ENCODE peak calls at places on chromosomes 13 and 19, in five cellular contexts. F, K, T, U and I are unnamed samples.

GRCh38 chr19:7509625-7510024 is 6.3 kb upstream of the ZNF358 start:
- DNase-seq in F (no peak), K (no peak), T (no peak), U (no peak), I (no peak)

GRCh38 chr19:52778811-52779210 is 7.8 kb downstream of the ZNF600 start:
- DNase-seq in F (peak), K (no peak), T (no peak), U (no peak), I (no peak)

GRCh38 chr13:85132986-85133385 is 666.2 kb downstream of the SLITRK6 start:
- DNase-seq in F (no peak), K (no peak), T (no peak), U (no peak), I (no peak)

GRCh38 chr19:6761053-6761676 is 6.1 kb downstream of the SH2D3A start:
- DNase-seq in F (no peak), K (no peak), T (no peak), U (no peak), I (no peak)

GRCh38 chr13:110711778-110712070 is 1.8 kb upstream of the ING1 start:
- DNase-seq in F (no peak), K (peak), T (no peak), U (peak), I (no peak)

GRCh38 chr13:28409648-28410047 is 85.3 kb downstream of the FLT1 start:
- DNase-seq in F (no peak), K (no peak), T (no peak), U (no peak), I (no peak)

GRCh38 chr13:45370922-45371406 is 30.0 kb upstream of the TPT1 start:
- DNase-seq in F (no peak), K (peak), T (peak), U (peak), I (peak)

GRCh38 chr13:21516806-21517205 is 57.7 kb upstream of the ZDHHC20 start:
- DNase-seq in F (no peak), K (no peak), T (no peak), U (no peak), I (no peak)

GRCh38 chr13:99864627-99864990 is 107.0 kb downstream of the ZIC5 start:
- DNase-seq in F (no peak), K (no peak), T (no peak), U (no peak), I (no peak)

GRCh38 chr19:5200844-5201243 is 139.8 kb downstream of the PTPRS start:
- DNase-seq in F (no peak), K (no peak), T (no peak), U (peak), I (no peak)

GRCh38 chr13:108508263-108508662 is 121.1 kb upstream of the MYO16 start:
- DNase-seq in F (no peak), K (peak), T (no peak), U (peak), I (no peak)

GRCh38 chr19:7486923-7487322 is 1.9 kb downstream of the PEX11G start:
- DNase-seq in F (no peak), K (no peak), T (no peak), U (no peak), I (no peak)

GRCh38 chr19:45952691-45953505 is 20.8 kb downstream of the NOVA2 start:
- DNase-seq in F (no peak), K (peak), T (no peak), U (peak), I (peak)

GRCh38 chr13:51006067-51006800 is 96.6 kb downstream of the RNASEH2B start:
- DNase-seq in F (no peak), K (peak), T (no peak), U (peak), I (no peak)

GRCh38 chr13:26656919-26657318 is 99.4 kb downstream of the WASF3 start:
- DNase-seq in F (no peak), K (peak), T (no peak), U (peak), I (no peak)

GRCh38 chr13:92387245-92387644 is 839.4 kb upstream of the GPC6 start:
- DNase-seq in F (no peak), K (no peak), T (no peak), U (no peak), I (no peak)

GRCh38 chr19:4870025-4870700 is 2.7 kb upstream of the PLIN3 start:
- DNase-seq in F (no peak), K (peak), T (no peak), U (peak), I (no peak)

GRCh38 chr19:41627966-41628675 is 1.2 kb upstream of the CEACAM4 start:
- DNase-seq in F (no peak), K (no peak), T (no peak), U (no peak), I (no peak)

GRCh38 chr19:45876411-45877197 is 9.3 kb downstream of the IRF2BP1 start:
- DNase-seq in F (no peak), K (peak), T (peak), U (no peak), I (peak)

GRCh38 chr13:27619093-27619705 is 1.1 kb downstream of the LNX2 start:
- DNase-seq in F (no peak), K (peak), T (no peak), U (peak), I (no peak)

GRCh38 chr13:99278199-99278598 is 20.0 kb upstream of the GPR18 start:
- DNase-seq in F (no peak), K (no peak), T (no peak), U (no peak), I (no peak)

GRCh38 chr13:108274718-108275117 is 5.2 kb downstream of the TNFSF13B start:
- DNase-seq in F (no peak), K (no peak), T (no peak), U (no peak), I (no peak)

GRCh38 chr13:77703426-77703825 is 5.9 kb downstream of the SLAIN1 start:
- DNase-seq in F (no peak), K (no peak), T (no peak), U (no peak), I (no peak)

GRCh38 chr13:49560270-49561063 is 24.9 kb downstream of the RCBTB1 start:
- DNase-seq in F (no peak), K (peak), T (no peak), U (peak), I (peak)
- TF ChIP-seq CTCF in F (no peak), K (peak), T (no peak), U (no peak), I (peak)

DNA sequence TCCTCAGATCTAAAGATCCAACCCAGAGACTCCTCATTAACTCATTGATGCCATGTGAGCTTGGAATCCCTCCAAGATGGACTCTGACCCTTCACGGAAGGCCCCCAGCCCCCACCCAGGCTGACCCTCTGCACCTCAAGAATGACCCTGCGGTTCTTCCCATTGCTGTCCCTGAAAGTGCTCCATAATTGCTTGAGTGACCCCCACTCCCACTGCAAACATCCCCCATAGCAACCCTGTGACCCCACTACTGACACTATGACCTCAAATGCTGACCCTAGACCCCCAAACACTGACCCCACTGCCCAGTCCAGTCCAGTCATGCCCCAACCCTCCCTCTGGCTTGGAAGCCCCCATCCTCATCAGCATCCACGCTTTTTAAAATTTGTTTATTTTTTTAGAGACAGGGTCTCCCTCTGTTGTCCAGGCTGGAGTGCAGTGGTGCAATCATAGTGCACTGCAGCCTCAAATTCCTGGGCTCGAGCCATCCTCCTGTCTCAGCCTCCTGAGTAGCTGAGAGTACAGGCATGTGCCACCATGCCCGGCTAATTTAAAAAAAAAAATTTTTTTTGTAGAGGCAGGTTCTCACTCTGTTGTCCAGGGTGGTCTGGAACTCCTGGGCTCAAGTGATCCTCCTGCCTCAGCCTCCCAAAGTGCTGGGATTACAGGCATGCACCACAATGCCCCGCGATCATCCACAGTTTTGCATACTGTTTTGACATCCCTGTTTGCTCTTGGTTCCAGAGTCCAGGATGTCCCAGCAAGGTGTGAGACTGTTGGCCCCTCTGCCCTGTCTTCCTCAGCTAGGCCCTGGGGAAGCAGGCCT is 855 bp downstream of the LYL1 start:
- DNase-seq in F (no peak), K (no peak), T (no peak), U (no peak), I (no peak)
- TF ChIP-seq CTCF in F (no peak), K (no peak), T (no peak), U (no peak), I (no peak)

GRCh38 chr19:43430142-43430710 is 15.5 kb downstream of the TEX101 start:
- DNase-seq in F (no peak), K (no peak), T (no peak), U (peak), I (no peak)
- TF ChIP-seq CTCF in F (no peak), K (no peak), T (no peak), U (peak), I (peak)

GRCh38 chr19:11293468-11294389 is 2.2 kb upstream of the TSPAN16 start:
- DNase-seq in F (peak), K (peak), T (peak), U (peak), I (peak)

GRCh38 chr19:11295665-11296245 is at the start of gene TSPAN16:
- DNase-seq in F (no peak), K (no peak), T (no peak), U (no peak), I (no peak)

GRCh38 chr19:11295180-11295579 is 780 bp upstream of the TSPAN16 start:
- DNase-seq in F (no peak), K (no peak), T (no peak), U (no peak), I (no peak)

GRCh38 chr19:11299946-11300810 is 4.2 kb downstream of the TSPAN16 start:
- DNase-seq in F (no peak), K (no peak), T (no peak), U (no peak), I (no peak)

DNA sequence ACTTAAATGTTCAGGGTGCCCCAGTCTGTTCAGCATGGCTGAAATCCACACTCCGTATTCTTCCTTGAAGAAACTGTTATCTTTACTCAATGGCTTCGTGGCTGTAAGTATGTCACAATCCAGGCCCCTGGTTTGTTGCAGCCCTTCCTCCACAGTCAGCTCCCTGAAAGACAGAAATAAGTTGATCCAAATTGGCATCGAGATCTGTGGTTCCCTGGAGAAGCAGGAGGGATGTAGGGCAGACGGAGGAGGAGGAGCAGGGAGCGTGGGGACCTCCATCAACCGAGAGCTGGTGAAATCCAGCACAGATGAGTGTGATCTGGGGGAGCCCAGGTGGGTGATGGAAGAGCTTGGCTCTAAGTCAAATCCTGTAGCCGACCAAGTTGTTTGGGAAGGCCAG is 304 bp downstream of the TSPAN16 start:
- DNase-seq in F (no peak), K (peak), T (peak), U (peak), I (no peak)
- TF ChIP-seq CTCF in F (no peak), K (no peak), T (no peak), U (no peak), I (no peak)

GRCh38 chr19:51539821-51540366 is 8.4 kb upstream of the SIGLEC6 start:
- DNase-seq in F (no peak), K (no peak), T (no peak), U (no peak), I (no peak)
- TF ChIP-seq CTCF in F (no peak), K (no peak), T (no peak), U (no peak), I (no peak)

GRCh38 chr19:11987405-11988231 is 22.8 kb downstream of the ZNF763 start:
- DNase-seq in F (peak), K (peak), T (peak), U (peak), I (peak)

GRCh38 chr19:11986754-11987153 is 21.9 kb downstream of the ZNF763 start:
- DNase-seq in F (no peak), K (no peak), T (no peak), U (no peak), I (no peak)

GRCh38 chr19:11989112-11989456 is 24.2 kb downstream of the ZNF763 start:
- DNase-seq in F (no peak), K (no peak), T (no peak), U (no peak), I (no peak)

GRCh38 chr19:11982526-11982925 is 17.7 kb downstream of the ZNF763 start:
- DNase-seq in F (no peak), K (no peak), T (no peak), U (no peak), I (no peak)

DNA sequence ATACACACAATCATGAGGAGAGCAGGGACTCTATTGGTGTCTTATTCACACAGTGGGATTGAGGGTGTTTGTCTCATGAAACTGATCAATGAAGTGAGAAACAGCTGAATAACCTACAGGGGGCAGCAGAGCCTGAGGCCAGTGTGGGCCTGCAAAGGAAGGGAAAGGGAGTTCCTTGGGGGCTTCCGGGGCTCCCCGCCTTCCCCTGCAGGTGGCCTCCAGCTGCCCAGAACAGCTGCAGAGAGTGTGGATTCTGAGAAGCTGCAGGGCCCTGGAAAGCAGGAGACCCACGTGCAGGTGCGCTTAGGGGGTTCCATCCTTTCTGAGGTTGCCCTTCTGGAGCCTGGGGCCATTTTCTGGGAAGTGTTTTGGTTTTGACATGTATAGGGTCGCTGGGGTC is 20.1 kb downstream of the ZNF763 start:
- DNase-seq in F (no peak), K (no peak), T (no peak), U (no peak), I (no peak)
- TF ChIP-seq CTCF in F (peak), K (peak), T (no peak), U (no peak), I (no peak)

GRCh38 chr13:87792878-87793277 is 121.7 kb downstream of the SLITRK5 start:
- DNase-seq in F (no peak), K (no peak), T (no peak), U (no peak), I (no peak)
- TF ChIP-seq CTCF in F (no peak), K (no peak), T (no peak), U (no peak), I (peak)

GRCh38 chr19:35055715-35056179 is 14.2 kb downstream of the HPN start:
- DNase-seq in F (no peak), K (no peak), T (no peak), U (no peak), I (no peak)
- TF ChIP-seq CTCF in F (peak), K (no peak), T (no peak), U (no peak), I (peak)

GRCh38 chr19:35642798-35643254 is 1.3 kb downstream of the ETV2 start:
- DNase-seq in F (no peak), K (no peak), T (no peak), U (no peak), I (no peak)

GRCh38 chr19:35644206-35644986 is 2.9 kb downstream of the ETV2 start:
- DNase-seq in F (peak), K (peak), T (peak), U (peak), I (peak)

GRCh38 chr19:35641515-35642151 is at the start of gene ETV2:
- DNase-seq in F (no peak), K (peak), T (no peak), U (peak), I (no peak)

GRCh38 chr19:35643255-35644205 is 2.0 kb downstream of the ETV2 start:
- DNase-seq in F (peak), K (peak), T (peak), U (peak), I (peak)

GRCh38 chr19:35642312-35642711 is 767 bp downstream of the ETV2 start:
- DNase-seq in F (no peak), K (no peak), T (no peak), U (no peak), I (no peak)
- TF ChIP-seq CTCF in F (no peak), K (no peak), T (no peak), U (no peak), I (no peak)

GRCh38 chr13:52969373-52969772 is 59.2 kb upstream of the OLFM4 start:
- DNase-seq in F (no peak), K (no peak), T (no peak), U (no peak), I (no peak)

DNA sequence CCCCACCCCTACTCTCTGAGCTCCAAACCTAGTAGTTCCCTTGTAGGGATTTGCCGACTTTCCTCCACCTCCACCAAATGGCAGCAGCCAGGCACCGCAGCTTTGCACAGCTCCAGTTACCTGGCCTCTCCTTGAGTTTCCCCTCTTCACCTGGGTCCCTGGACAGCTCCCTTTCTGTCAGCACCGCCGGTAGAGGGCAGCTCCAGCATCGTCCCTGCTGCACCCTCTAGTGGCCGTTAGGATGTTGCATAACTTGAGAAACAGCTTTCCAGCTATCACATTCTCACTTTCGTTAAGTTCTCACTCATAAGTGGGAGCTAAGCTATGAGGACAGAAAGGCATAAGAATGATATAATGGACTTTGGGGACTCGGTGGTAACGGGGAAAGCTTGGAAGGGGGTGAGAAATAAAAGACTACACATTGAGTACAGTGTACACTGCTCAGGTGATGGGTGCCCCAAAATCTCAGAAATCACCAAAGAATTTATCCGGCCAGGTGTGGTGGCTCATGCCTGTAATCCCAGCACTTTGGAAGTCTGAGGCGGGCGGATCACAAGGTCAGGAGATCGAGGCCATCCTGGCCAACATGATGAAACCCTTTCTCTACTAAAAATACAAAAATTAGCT is 60.4 kb upstream of the OLFM4 start:
- DNase-seq in F (peak), K (peak), T (peak), U (peak), I (peak)
- TF ChIP-seq CTCF in F (peak), K (peak), T (peak), U (peak), I (peak)